ENCODE peak calls at places on chromosomes 12 and 14, in nine cellular contexts. D, E, K, F, X, S, I, N and L are unnamed samples.

GRCh38 chr14:67485501-67486095 is 2.9 kb downstream of the TMEM229B start:
- DNase-seq in D (no peak), E (peak; percentile 51), K (no peak), F (no peak), X (no peak), S (no peak), I (peak; percentile 19), N (no peak), L (no peak)

GRCh38 chr12:50201987-50202521 is 34.9 kb upstream of the CERS5 start:
- DNase-seq in D (no peak), E (peak; percentile 90), K (no peak), F (no peak), X (no peak), S (peak; percentile 36), I (peak; percentile 91), N (no peak), L (no peak)

GRCh38 chr14:31336646-31337045 is 83.7 kb downstream of the HEATR5A start:
- DNase-seq in D (no peak), E (peak; percentile 81), K (no peak), F (no peak), X (no peak), S (no peak), I (no peak), N (peak; percentile 87), L (no peak)

GRCh38 chr12:45613306-45613705 is 116.2 kb upstream of the ARID2 start:
- DNase-seq in D (no peak), E (peak; percentile 51), K (no peak), F (no peak), X (no peak), S (no peak), I (peak; percentile 52), N (no peak), L (no peak)

GRCh38 chr14:75267141-75267601 is 11.5 kb upstream of the FOS start:
- DNase-seq in D (no peak), E (peak; percentile 92), K (no peak), F (no peak), X (no peak), S (no peak), I (peak; percentile 85), N (no peak), L (no peak)

GRCh38 chr14:75982724-75983358 is 1.0 kb upstream of the TGFB3 start:
- DNase-seq in D (peak; percentile 46), E (peak; percentile 61), K (peak; percentile 83), F (no peak), X (peak; percentile 69), S (peak; percentile 59), I (peak; percentile 59), N (no peak), L (no peak)

GRCh38 chr14:104968541-104969401 is 9.4 kb downstream of the AHNAK2 start:
- DNase-seq in D (no peak), E (peak; percentile 53), K (no peak), F (peak; percentile 28), X (no peak), S (no peak), I (no peak), N (no peak), L (no peak)

GRCh38 chr12:6667559-6668210 is 4.8 kb upstream of the ING4 start:
- DNase-seq in D (no peak), E (no peak), K (no peak), F (no peak), X (no peak), S (no peak), I (no peak), N (no peak), L (no peak)

GRCh38 chr14:72909163-72909562 is 15.3 kb upstream of the DPF3 start:
- DNase-seq in D (no peak), E (no peak), K (no peak), F (no peak), X (no peak), S (no peak), I (no peak), N (no peak), L (no peak)

GRCh38 chr14:55843718-55844403 is 263.9 kb downstream of the KTN1 start:
- DNase-seq in D (no peak), E (no peak), K (no peak), F (no peak), X (no peak), S (no peak), I (peak; percentile 22), N (no peak), L (no peak)

GRCh38 chr14:102824832-102825231 is 47.6 kb downstream of the TRAF3 start:
- DNase-seq in D (no peak), E (peak; percentile 33), K (no peak), F (no peak), X (no peak), S (no peak), I (peak; percentile 53), N (no peak), L (no peak)

GRCh38 chr14:49688701-49689030 is 652 bp upstream of the POLE2 start:
- DNase-seq in D (no peak), E (no peak), K (no peak), F (no peak), X (no peak), S (no peak), I (no peak), N (no peak), L (no peak)

DNA sequence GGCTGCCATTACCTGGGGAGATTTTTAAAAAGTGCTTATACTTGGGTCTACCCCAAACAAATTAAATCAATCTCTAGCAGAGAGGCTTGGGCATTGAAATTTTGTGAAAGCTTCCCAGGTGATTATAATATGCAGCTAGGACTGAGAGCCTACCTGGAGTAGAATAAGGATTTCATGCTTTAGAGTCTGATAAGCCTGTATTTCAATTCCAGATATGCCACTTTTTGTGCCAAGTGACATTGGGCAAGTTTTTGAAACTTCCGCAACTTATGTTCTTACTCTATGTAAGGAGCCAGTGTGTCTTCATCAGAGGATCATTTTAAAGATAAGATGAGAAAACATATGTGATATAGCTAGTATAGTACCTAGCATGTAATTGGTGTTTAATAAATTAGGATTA is 159.8 kb upstream of the LRIG3 start:
- DNase-seq in D (no peak), E (no peak), K (no peak), F (no peak), X (no peak), S (no peak), I (no peak), N (no peak), L (no peak)
- TF ChIP-seq CTCF in D (no peak), E (no peak), K (no peak), F (no peak), X (no peak), S (no peak), I (no peak), N (no peak), L (no peak)

DNA sequence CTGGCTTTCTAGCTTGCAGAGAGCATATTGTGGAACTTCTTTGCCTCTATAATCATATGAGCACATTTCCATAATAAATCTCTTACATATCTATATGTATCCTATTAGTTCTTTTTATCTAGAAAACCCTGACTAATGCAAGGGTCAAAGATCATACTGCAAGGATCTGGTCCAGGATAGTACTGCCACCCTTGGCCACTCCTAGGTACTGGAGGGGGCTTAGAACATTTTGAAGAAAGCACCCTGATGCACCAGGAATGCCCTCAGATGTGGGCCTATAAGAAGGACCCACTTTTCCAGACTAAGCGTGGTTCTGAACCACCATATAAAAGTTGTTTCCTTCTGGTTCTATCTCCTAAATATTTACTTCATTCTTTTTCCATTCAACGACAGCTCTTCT is 14.6 kb downstream of the ATXN7L3B start:
- DNase-seq in D (no peak), E (no peak), K (no peak), F (no peak), X (no peak), S (no peak), I (no peak), N (no peak), L (no peak)
- TF ChIP-seq CTCF in D (no peak), E (no peak), K (no peak), F (no peak), X (peak; percentile 4), S (no peak), I (no peak), N (no peak), L (no peak)

GRCh38 chr12:125346361-125346760 is 281.1 kb downstream of the AACS start:
- DNase-seq in D (no peak), E (no peak), K (no peak), F (no peak), X (no peak), S (no peak), I (no peak), N (no peak), L (no peak)

GRCh38 chr12:125336246-125336645 is 271.0 kb downstream of the AACS start:
- DNase-seq in D (no peak), E (no peak), K (no peak), F (no peak), X (no peak), S (no peak), I (no peak), N (no peak), L (no peak)

GRCh38 chr12:125341422-125341821 is 276.2 kb downstream of the AACS start:
- DNase-seq in D (no peak), E (no peak), K (no peak), F (no peak), X (no peak), S (no peak), I (no peak), N (no peak), L (no peak)

GRCh38 chr12:125343649-125344048 is 278.4 kb downstream of the AACS start:
- DNase-seq in D (no peak), E (no peak), K (no peak), F (no peak), X (no peak), S (no peak), I (no peak), N (no peak), L (no peak)

DNA sequence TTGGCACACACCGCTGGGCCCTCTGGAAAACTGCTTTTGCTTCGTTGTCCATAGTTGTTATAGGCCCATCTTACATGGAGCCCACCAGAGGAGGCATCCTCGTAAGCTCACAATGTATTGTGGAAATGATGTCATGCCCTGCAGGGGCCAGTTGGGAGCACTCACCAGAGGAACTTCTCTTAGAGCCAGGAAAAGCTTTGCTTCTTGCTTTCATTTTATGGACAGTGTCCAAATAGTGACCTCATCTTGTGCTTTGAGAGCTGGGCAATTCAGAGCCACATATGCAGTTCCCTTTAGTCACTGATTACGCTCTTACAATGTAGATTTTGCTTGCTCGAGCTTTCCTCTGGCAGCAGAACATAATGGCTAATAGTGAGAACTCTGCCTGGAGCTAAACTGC is 275.6 kb downstream of the AACS start:
- DNase-seq in D (no peak), E (peak; percentile 55), K (peak; percentile 67), F (no peak), X (no peak), S (peak; percentile 39), I (peak; percentile 83), N (peak; percentile 3), L (no peak)
- TF ChIP-seq CTCF in D (no peak), E (no peak), K (no peak), F (no peak), X (no peak), S (no peak), I (no peak), N (no peak), L (no peak)

GRCh38 chr12:126667340-126667739 is 1599.6 kb upstream of the TMEM132C start:
- DNase-seq in D (no peak), E (peak; percentile 65), K (no peak), F (no peak), X (no peak), S (no peak), I (peak; percentile 95), N (no peak), L (no peak)

GRCh38 chr12:126668961-126669360 is 1598.0 kb upstream of the TMEM132C start:
- DNase-seq in D (no peak), E (peak; percentile 41), K (no peak), F (no peak), X (no peak), S (no peak), I (peak; percentile 90), N (no peak), L (no peak)

GRCh38 chr12:126668538-126668937 is 1598.4 kb upstream of the TMEM132C start:
- DNase-seq in D (no peak), E (peak; percentile 87), K (no peak), F (no peak), X (no peak), S (no peak), I (peak; percentile 95), N (no peak), L (no peak)

GRCh38 chr12:126663304-126664094 is 1598.3 kb downstream of the AACS start:
- DNase-seq in D (no peak), E (peak; percentile 3), K (no peak), F (peak; percentile 23), X (no peak), S (no peak), I (peak; percentile 43), N (peak; percentile 1), L (no peak)
- TF ChIP-seq CTCF in D (peak; percentile 7), E (no peak), K (no peak), F (peak; percentile 55), X (peak; percentile 27), S (no peak), I (peak; percentile 43), N (no peak), L (peak; percentile 6)